ENCODE peak calls at places on chromosomes 6 and 20, in eight cellular contexts. Y is mesendoderm; T is upper lobe of right lung; A is ovary; B is effector memory CD4-positive, alpha-beta T cell; R is right cardiac atrium; U is lower lobe of right lung; D is tibial nerve. L is an unnamed sample. For H3K4me1, the result is how much of the 10 kb centered on the place peaks cover.

GRCh38 chr6:56938634-56939294 is 16.1 kb upstream of the BEND6 start:
- DNase-seq in Y (peak), T (no peak), A (no peak), B (no peak), R (no peak), U (no peak), D (no peak), L (peak)

GRCh38 chr20:5402903-5403531 is 86.3 kb upstream of the PROKR2 start:
- DNase-seq in Y (peak), T (no peak), A (no peak), B (no peak), R (no peak), U (no peak), D (no peak), L (no peak)

GRCh38 chr6:12068899-12069557 is 56.9 kb downstream of the HIVEP1 start:
- DNase-seq in Y (no peak), T (no peak), A (no peak), B (no peak), R (no peak), U (no peak), D (no peak), L (no peak)

GRCh38 chr6:1464796-1465348 is 75.5 kb downstream of the FOXF2 start:
- DNase-seq in Y (no peak), T (no peak), A (no peak), B (no peak), R (no peak), U (no peak), D (no peak), L (no peak)

GRCh38 chr6:25136879-25137278 is 142.3 kb upstream of the CARMIL1 start:
- DNase-seq in Y (no peak), T (no peak), A (peak), B (no peak), R (peak), U (no peak), D (no peak), L (peak)

GRCh38 chr20:18164356-18164755 is 26.7 kb downstream of the KAT14 start:
- DNase-seq in Y (no peak), T (no peak), A (no peak), B (no peak), R (no peak), U (no peak), D (no peak), L (no peak)

GRCh38 chr6:133467231-133467981 is 226.2 kb downstream of the EYA4 start:
- DNase-seq in Y (peak), T (no peak), A (no peak), B (no peak), R (no peak), U (no peak), D (no peak), L (no peak)

GRCh38 chr6:42523158-42523814 is 40.5 kb upstream of the UBR2 start:
- DNase-seq in Y (no peak), T (no peak), A (no peak), B (no peak), R (no peak), U (no peak), D (no peak), L (no peak)

DNA sequence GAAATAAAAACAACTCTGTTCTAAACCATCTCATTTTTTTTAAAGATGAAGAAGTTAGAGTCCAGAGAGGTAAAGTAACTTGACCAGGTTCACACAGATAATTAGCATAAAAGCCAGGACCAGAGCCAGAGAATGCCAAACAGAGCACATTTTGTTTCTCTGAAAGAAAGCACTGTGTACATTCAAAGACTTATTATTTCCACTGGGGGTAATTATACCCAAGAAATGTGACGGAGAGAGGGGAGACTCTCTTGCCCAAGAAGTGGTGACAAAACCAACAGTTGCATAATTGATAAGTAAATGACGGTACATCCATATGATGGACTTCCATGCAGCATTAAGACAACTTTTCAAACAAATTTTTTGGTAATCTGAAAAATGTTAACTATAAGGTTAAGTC is 111.6 kb downstream of the RTN4IP1 start:
- DNase-seq in Y (no peak), T (no peak), A (no peak), B (no peak), R (no peak), U (no peak), D (no peak), L (no peak)
- H3K4me1 ChIP-seq in Y (under half), T (under half), A (under half), B (under half), R (under half), U (half or more), D (under half), L (under half)

GRCh38 chr6:93418113-93418447 is 1.3 kb downstream of the EPHA7 start:
- DNase-seq in Y (no peak), T (no peak), A (no peak), B (no peak), R (no peak), U (no peak), D (no peak), L (no peak)

GRCh38 chr6:93417421-93417996 is 1.9 kb downstream of the EPHA7 start:
- DNase-seq in Y (no peak), T (no peak), A (no peak), B (no peak), R (peak), U (peak), D (no peak), L (peak)

GRCh38 chr6:93412452-93412851 is 6.9 kb downstream of the EPHA7 start:
- DNase-seq in Y (no peak), T (no peak), A (no peak), B (no peak), R (no peak), U (no peak), D (no peak), L (no peak)

GRCh38 chr6:93416575-93417420 is 2.6 kb downstream of the EPHA7 start:
- DNase-seq in Y (peak), T (no peak), A (peak), B (no peak), R (peak), U (peak), D (no peak), L (no peak)

GRCh38 chr6:93413190-93413589 is 6.2 kb downstream of the EPHA7 start:
- DNase-seq in Y (no peak), T (no peak), A (no peak), B (no peak), R (no peak), U (no peak), D (no peak), L (no peak)
- H3K4me1 ChIP-seq in Y (under half), T (under half), A (under half), B (under half), R (under half), U (under half), D (under half), L (under half)

DNA sequence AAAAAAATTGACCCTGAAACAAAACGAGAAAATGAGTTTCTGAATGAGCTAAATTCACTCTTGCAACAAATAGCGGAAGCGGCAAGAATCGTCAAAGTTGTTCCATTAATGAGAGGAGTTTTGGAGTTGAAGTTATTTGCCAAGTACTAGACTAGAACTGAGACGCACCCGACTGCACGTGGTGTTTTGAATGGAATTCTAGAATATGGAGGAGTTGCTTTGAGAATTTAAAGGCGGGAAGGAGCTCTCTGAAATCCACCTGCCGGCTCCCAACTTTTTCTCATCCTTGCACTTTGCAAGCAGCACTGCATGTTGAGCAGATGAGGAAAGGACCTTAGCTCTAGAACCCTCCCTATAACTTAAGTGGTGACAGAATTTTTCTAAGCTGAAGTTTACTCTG is 23.2 kb upstream of the OLIG3 start:
- DNase-seq in Y (no peak), T (no peak), A (no peak), B (no peak), R (no peak), U (no peak), D (no peak), L (no peak)
- H3K4me1 ChIP-seq in Y (under half), T (under half), A (under half), B (under half), R (under half), U (under half), D (under half), L (under half)

GRCh38 chr20:22385602-22386299 is 198.6 kb downstream of the FOXA2 start:
- DNase-seq in Y (peak), T (no peak), A (no peak), B (no peak), R (no peak), U (no peak), D (no peak), L (no peak)
- H3K4me1 ChIP-seq in Y (under half), T (under half), A (under half), B (under half), R (under half), U (under half), D (under half), L (under half)

DNA sequence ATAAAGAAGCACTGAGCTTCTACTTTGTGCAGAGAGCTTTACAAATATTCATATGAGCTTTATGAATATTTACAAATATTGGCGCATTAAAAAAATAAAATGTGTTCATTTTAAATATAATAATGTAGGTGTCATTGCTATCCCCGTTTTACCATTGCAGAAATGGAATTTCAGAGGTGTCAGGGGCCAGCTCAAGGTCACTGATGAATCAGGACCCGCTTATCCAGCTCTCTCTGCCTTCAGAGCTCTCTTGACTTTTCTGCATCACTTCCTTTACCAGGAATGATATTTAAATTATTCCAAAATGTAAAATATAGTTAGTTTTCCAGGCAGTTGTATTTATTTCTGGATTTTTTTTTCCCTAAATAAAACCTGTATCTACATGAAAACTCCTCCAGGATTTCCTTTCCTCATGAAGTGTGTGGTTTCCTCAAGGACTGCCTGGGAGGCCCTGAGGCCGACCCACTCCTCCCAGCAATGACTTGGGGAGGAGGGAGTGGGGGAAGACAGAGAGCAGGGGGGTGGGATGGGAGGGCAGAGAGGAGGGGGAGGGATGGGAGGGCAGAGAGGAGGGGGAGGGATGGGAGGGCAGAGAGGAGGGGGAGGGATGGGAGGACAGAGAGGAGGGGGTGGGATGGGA is 161.7 kb upstream of the AGPAT4 start:
- DNase-seq in Y (no peak), T (no peak), A (no peak), B (no peak), R (no peak), U (no peak), D (no peak), L (no peak)
- H3K4me1 ChIP-seq in Y (under half), T (under half), A (under half), B (under half), R (under half), U (under half), D (under half), L (under half)

DNA sequence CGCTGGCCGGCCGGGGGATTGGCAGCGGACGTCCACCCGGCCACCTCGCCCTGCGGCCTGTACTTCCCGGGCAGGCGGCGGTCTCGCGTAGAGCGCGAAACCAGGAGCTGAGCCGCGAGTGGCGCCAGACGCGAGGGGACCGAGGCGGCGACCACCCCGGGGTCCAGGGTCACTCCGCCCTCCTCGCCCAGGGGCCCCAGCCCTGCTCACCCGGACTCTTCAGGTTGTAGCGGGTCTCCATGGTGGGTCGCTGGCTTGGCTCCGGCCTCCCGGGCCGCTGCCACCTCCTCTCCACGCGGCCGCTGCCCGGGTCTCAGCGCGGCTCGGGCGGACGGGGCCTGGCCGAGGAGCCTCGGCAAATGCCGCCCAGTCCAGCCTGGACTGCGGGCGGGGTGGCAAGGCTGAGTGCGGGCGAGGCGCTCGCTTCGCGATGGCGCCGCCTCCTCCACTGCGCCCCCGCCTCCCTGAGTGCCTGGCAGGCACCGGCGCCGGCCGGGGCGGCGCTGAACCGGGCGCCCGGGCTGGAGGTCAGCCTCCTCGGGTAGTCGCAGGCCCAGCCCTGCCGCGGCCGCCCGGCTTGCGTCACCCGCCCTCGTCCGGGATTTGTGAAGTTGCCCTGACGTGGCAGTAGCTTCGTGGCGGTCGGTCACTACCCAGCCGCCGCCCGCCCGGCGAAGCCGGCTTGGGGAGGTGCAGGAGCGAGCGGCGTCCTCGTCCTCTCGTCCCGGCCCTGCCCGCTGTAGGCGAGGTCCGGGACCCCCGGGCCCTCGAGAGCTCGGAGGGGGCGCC is at the start of gene UBE2J1:
- DNase-seq in Y (peak), T (peak), A (peak), B (peak), R (peak), U (peak), D (peak), L (peak)
- H3K4me1 ChIP-seq in Y (under half), T (under half), A (under half), B (under half), R (under half), U (under half), D (under half), L (under half)

GRCh38 chr20:52129611-52130010 is 62.0 kb downstream of the ZFP64 start:
- DNase-seq in Y (no peak), T (no peak), A (no peak), B (no peak), R (no peak), U (no peak), D (no peak), L (no peak)
- H3K4me1 ChIP-seq in Y (under half), T (under half), A (under half), B (under half), R (under half), U (under half), D (under half), L (under half)

L was measured in tibial artery.